ENCODE peak calls at places on chromosomes 12 and 14, in ten cellular contexts. One of them, this sample, is unnamed.

GRCh38 chr14:74456684-74457083 is 30.7 kb upstream of the SYNDIG1L start:
- DNase-seq in ecto neural progenitor cell: no peak
- DNase-seq in SW480: no peak
- DNase-seq in mesothelial cell of epicardium: no peak
- DNase-seq in A172: no peak
- DNase-seq in GM13976: no peak
- DNase-seq in iPS-NIHi11: no peak
- DNase-seq in GM23248: no peak
- DNase-seq in choroid plexus epithelial cell: no peak
- DNase-seq in fibroblast of mammary gland: no peak
- DNase-seq in this sample: no peak

GRCh38 chr12:114918535-114919233 is 234.7 kb upstream of the TBX3 start:
- DNase-seq in GM23248: peak
- DNase-seq in fibroblast of mammary gland: peak
- DNase-seq in mesothelial cell of epicardium: no peak
- DNase-seq in choroid plexus epithelial cell: peak
- DNase-seq in A172: peak
- DNase-seq in SW480: peak
- DNase-seq in ecto neural progenitor cell: no peak
- DNase-seq in iPS-NIHi11: no peak
- DNase-seq in GM13976: no peak
- DNase-seq in this sample: no peak

GRCh38 chr12:95970905-95971304 is 25.2 kb downstream of the HAL start:
- DNase-seq in GM13976: no peak
- DNase-seq in SW480: no peak
- DNase-seq in fibroblast of mammary gland: no peak
- DNase-seq in iPS-NIHi11: peak
- DNase-seq in ecto neural progenitor cell: peak
- DNase-seq in GM23248: peak
- DNase-seq in A172: no peak
- DNase-seq in mesothelial cell of epicardium: no peak
- DNase-seq in choroid plexus epithelial cell: peak
- DNase-seq in this sample: no peak

GRCh38 chr14:104082807-104083206 is 2.7 kb upstream of the ASPG start:
- DNase-seq in SW480: no peak
- DNase-seq in choroid plexus epithelial cell: no peak
- DNase-seq in GM13976: no peak
- DNase-seq in mesothelial cell of epicardium: no peak
- DNase-seq in ecto neural progenitor cell: no peak
- DNase-seq in iPS-NIHi11: no peak
- DNase-seq in fibroblast of mammary gland: no peak
- DNase-seq in GM23248: no peak
- DNase-seq in A172: no peak
- DNase-seq in this sample: peak

GRCh38 chr12:21328578-21328977 is 6.1 kb downstream of the SLCO1A2 start:
- DNase-seq in mesothelial cell of epicardium: no peak
- DNase-seq in fibroblast of mammary gland: no peak
- DNase-seq in ecto neural progenitor cell: no peak
- DNase-seq in GM13976: no peak
- DNase-seq in A172: no peak
- DNase-seq in iPS-NIHi11: no peak
- DNase-seq in SW480: no peak
- DNase-seq in GM23248: no peak
- DNase-seq in choroid plexus epithelial cell: no peak
- DNase-seq in this sample: no peak

GRCh38 chr12:24499151-24500146 is 449.5 kb downstream of the BCAT1 start:
- DNase-seq in ecto neural progenitor cell: no peak
- DNase-seq in mesothelial cell of epicardium: no peak
- DNase-seq in GM13976: no peak
- DNase-seq in A172: no peak
- DNase-seq in SW480: peak
- DNase-seq in iPS-NIHi11: no peak
- DNase-seq in GM23248: peak
- DNase-seq in choroid plexus epithelial cell: peak
- DNase-seq in fibroblast of mammary gland: peak
- DNase-seq in this sample: no peak

GRCh38 chr14:72830786-72831583 is 62.9 kb downstream of the DPF3 start:
- DNase-seq in GM23248: no peak
- DNase-seq in GM13976: no peak
- DNase-seq in mesothelial cell of epicardium: no peak
- DNase-seq in fibroblast of mammary gland: no peak
- DNase-seq in ecto neural progenitor cell: no peak
- DNase-seq in iPS-NIHi11: peak
- DNase-seq in choroid plexus epithelial cell: peak
- DNase-seq in SW480: no peak
- DNase-seq in A172: no peak
- DNase-seq in this sample: no peak

GRCh38 chr12:79883216-79883615 is 51.7 kb downstream of the PPP1R12A start:
- DNase-seq in GM23248: peak
- DNase-seq in choroid plexus epithelial cell: peak
- DNase-seq in mesothelial cell of epicardium: no peak
- DNase-seq in fibroblast of mammary gland: peak
- DNase-seq in iPS-NIHi11: no peak
- DNase-seq in SW480: no peak
- DNase-seq in ecto neural progenitor cell: no peak
- DNase-seq in A172: peak
- DNase-seq in GM13976: no peak
- DNase-seq in this sample: no peak

GRCh38 chr12:106954462-106955376 is 988 bp upstream of the TMEM263 start:
- DNase-seq in fibroblast of mammary gland: peak
- DNase-seq in A172: no peak
- DNase-seq in iPS-NIHi11: peak
- DNase-seq in GM23248: peak
- DNase-seq in mesothelial cell of epicardium: no peak
- DNase-seq in GM13976: no peak
- DNase-seq in ecto neural progenitor cell: peak
- DNase-seq in SW480: no peak
- DNase-seq in choroid plexus epithelial cell: no peak
- DNase-seq in this sample: peak